ENCODE peak calls at places on chromosomes 6 and 20, in seven cellular contexts. A is heart right ventricle, W is GM06990, B is transverse colon, F is A549, G is GM12865, J is thyroid gland. V is an unnamed sample.

GRCh38 chr20:35267092-35267491 is 10.8 kb downstream of the MMP24OS start:
- DNase-seq in G (no peak), J (no peak), A (no peak), W (no peak), F (no peak), B (no peak), V (no peak)

GRCh38 chr6:52305948-52306767 is 21.6 kb upstream of the MCM3 start:
- DNase-seq in J (no peak), G (peak), B (no peak), F (no peak), W (peak), A (no peak), V (no peak)

GRCh38 chr20:63873477-63873971 is 8.5 kb downstream of the TPD52L2 start:
- DNase-seq in F (no peak), W (no peak), B (peak), A (no peak), J (peak), G (no peak), V (no peak)

GRCh38 chr20:6121504-6121903 is 1.3 kb downstream of the FERMT1 start:
- DNase-seq in J (no peak), F (no peak), B (no peak), W (no peak), G (no peak), A (no peak), V (no peak)

GRCh38 chr6:98833101-98834059 is 994 bp upstream of the POU3F2 start:
- DNase-seq in J (peak), W (peak), B (no peak), G (no peak), F (no peak), A (peak), V (no peak)

GRCh38 chr6:134564705-134565104 is 246.8 kb upstream of the SGK1 start:
- DNase-seq in G (no peak), F (no peak), W (no peak), B (no peak), J (no peak), A (no peak), V (no peak)

GRCh38 chr6:110183292-110183691 is 3.1 kb downstream of the CDC40 start:
- DNase-seq in G (no peak), F (no peak), A (no peak), B (no peak), W (no peak), J (no peak), V (no peak)

GRCh38 chr20:5153612-5154542 is 27.1 kb downstream of the CDS2 start:
- DNase-seq in F (no peak), J (no peak), B (no peak), A (no peak), G (no peak), W (no peak), V (no peak)

GRCh38 chr6:39156763-39157162 is 41.8 kb upstream of the SAYSD1 start:
- DNase-seq in G (no peak), W (no peak), J (no peak), F (no peak), B (no peak), A (no peak), V (no peak)

GRCh38 chr6:63487123-63487813 is 85.0 kb upstream of the LOC128125822 start:
- DNase-seq in A (no peak), W (no peak), F (no peak), B (peak), G (no peak), J (no peak), V (no peak)

GRCh38 chr6:129598244-129599187 is 111.5 kb downstream of the ARHGAP18 start:
- DNase-seq in J (no peak), F (peak), B (no peak), A (no peak), W (peak), G (peak), V (no peak)

GRCh38 chr6:132537145-132537544 is 932 bp upstream of the TAAR9 start:
- DNase-seq in G (no peak), B (no peak), W (no peak), F (no peak), A (no peak), J (no peak), V (no peak)

GRCh38 chr6:4349323-4349722 is 213.9 kb upstream of the ECI2 start:
- DNase-seq in G (no peak), B (no peak), F (no peak), A (no peak), W (no peak), J (no peak), V (no peak)

GRCh38 chr6:21046276-21046675 is 512.0 kb downstream of the CDKAL1 start:
- DNase-seq in A (peak), B (no peak), G (no peak), F (no peak), W (no peak), J (peak), V (peak)

GRCh38 chr6:156590482-156590881 is 186.7 kb upstream of the ARID1B start:
- DNase-seq in W (no peak), F (no peak), A (no peak), G (no peak), J (no peak), B (no peak), V (no peak)

GRCh38 chr6:90610291-90610670 is 23.4 kb upstream of the MAP3K7 start:
- DNase-seq in G (no peak), A (no peak), B (no peak), W (peak), F (no peak), J (no peak), V (no peak)

GRCh38 chr20:61926796-61927192 is 138.9 kb downstream of the TAF4 start:
- DNase-seq in G (no peak), B (no peak), W (no peak), A (no peak), J (no peak), F (no peak), V (no peak)

GRCh38 chr6:1027795-1028569 is 283.9 kb upstream of the FOXQ1 start:
- DNase-seq in W (no peak), A (no peak), G (no peak), B (no peak), F (no peak), J (no peak), V (no peak)

GRCh38 chr6:136952714-136953260 is 30.7 kb downstream of the SLC35D3 start:
- DNase-seq in J (no peak), B (no peak), G (no peak), W (no peak), A (no peak), F (no peak), V (no peak)

GRCh38 chr6:79949235-79949634 is 1.9 kb upstream of the ELOVL4 start:
- DNase-seq in A (no peak), J (peak), B (peak), W (peak), G (peak), F (peak), V (peak)

GRCh38 chr6:137903274-137903932 is 36.3 kb downstream of the TNFAIP3 start:
- DNase-seq in F (no peak), W (no peak), B (no peak), A (no peak), J (no peak), G (no peak), V (no peak)

GRCh38 chr20:17967595-17968365 is 814 bp downstream of the SNX5 start:
- DNase-seq in G (no peak), A (no peak), J (no peak), F (peak), W (no peak), B (no peak), V (no peak)

GRCh38 chr6:34658605-34659218 is 37.9 kb downstream of the ILRUN start:
- DNase-seq in B (no peak), F (no peak), W (no peak), J (no peak), G (no peak), A (no peak), V (no peak)

GRCh38 chr20:10381477-10381876 is 52.5 kb downstream of the MKKS start:
- DNase-seq in F (no peak), G (peak), J (no peak), B (no peak), W (no peak), A (no peak), V (no peak)
- TF ChIP-seq CTCF in F (peak), G (no peak), J (no peak), B (no peak), W (no peak), A (no peak), V (peak)

GRCh38 chr6:30748851-30749540 is 4.6 kb upstream of the IER3 start:
- DNase-seq in J (no peak), F (no peak), B (no peak), A (no peak), G (no peak), W (no peak), V (no peak)

GRCh38 chr6:30754631-30755030 is 10.3 kb upstream of the IER3 start:
- DNase-seq in A (no peak), W (no peak), B (no peak), F (no peak), J (no peak), G (no peak), V (no peak)

GRCh38 chr6:30749554-30750378 is 5.4 kb upstream of the IER3 start:
- DNase-seq in B (peak), F (no peak), A (no peak), G (no peak), J (peak), W (no peak), V (no peak)

GRCh38 chr6:30750379-30750668 is 6.0 kb upstream of the IER3 start:
- DNase-seq in G (no peak), B (no peak), W (no peak), A (no peak), F (no peak), J (no peak), V (no peak)

GRCh38 chr6:30752164-30752927 is 8.0 kb upstream of the IER3 start:
- DNase-seq in W (no peak), J (peak), F (peak), G (no peak), B (peak), A (peak), V (peak)
- TF ChIP-seq CTCF in W (no peak), J (no peak), F (peak), G (no peak), B (no peak), A (peak), V (peak)

GRCh38 chr6:142965164-142965563 is 20.2 kb upstream of the HIVEP2 start:
- DNase-seq in B (no peak), G (no peak), F (no peak), J (no peak), A (no peak), W (no peak), V (no peak)

GRCh38 chr6:142954844-142955243 is 9.9 kb upstream of the HIVEP2 start:
- DNase-seq in F (no peak), J (no peak), B (peak), W (no peak), A (no peak), G (peak), V (no peak)

GRCh38 chr6:142958343-142958742 is 13.4 kb upstream of the HIVEP2 start:
- DNase-seq in F (no peak), G (no peak), J (no peak), W (no peak), A (no peak), B (no peak), V (no peak)

GRCh38 chr6:142956726-142957125 is 11.8 kb upstream of the HIVEP2 start:
- DNase-seq in F (no peak), W (no peak), A (no peak), B (no peak), J (no peak), G (no peak), V (no peak)

GRCh38 chr6:142960098-142960497 is 15.1 kb upstream of the HIVEP2 start:
- DNase-seq in B (no peak), A (no peak), W (no peak), G (no peak), J (no peak), F (no peak), V (no peak)
- TF ChIP-seq CTCF in B (no peak), A (no peak), W (no peak), G (no peak), J (no peak), F (no peak), V (no peak)

DNA sequence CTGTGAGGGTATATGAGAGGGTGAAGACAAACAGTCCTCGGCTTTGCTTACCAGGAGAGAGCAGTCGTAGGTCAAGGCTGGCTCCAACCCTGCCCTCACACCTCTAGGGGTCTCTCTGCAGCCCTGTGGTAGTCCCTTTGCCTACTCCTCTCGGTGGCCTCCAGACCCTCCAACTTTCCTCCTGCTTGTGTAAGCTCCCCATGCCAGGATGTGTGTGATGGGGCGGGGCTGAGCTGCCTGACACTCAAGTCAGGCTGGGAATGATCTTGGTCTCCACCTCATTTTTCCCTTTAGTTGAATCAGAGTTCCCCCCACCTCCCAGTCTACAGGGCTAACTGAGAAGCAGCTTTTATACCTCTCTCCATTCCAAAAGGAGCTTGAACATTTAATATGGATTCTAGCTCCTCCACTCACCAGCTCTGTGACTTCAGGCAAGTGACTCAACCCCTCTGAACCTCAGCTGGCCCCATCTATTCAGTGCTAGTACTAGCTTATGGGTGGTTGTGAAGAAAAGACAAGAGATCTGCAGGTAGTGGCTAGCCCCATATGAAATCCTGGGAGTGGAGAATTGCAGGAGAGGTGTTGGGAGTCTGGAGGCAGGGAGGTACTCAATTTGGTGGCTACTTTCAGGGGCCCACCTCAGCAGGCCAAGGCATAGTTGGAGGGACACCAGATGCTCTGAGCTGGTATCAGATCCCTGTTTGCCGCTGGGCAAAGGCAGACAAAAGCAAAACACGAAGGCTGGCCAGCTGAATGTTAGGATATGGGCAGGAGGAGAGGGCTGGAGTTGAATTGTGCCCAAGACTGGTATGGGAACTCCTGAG is 971 bp downstream of the SLC29A1 start:
- DNase-seq in F (peak), B (no peak), W (no peak), J (no peak), A (no peak), G (peak), V (no peak)
- TF ChIP-seq CTCF in F (no peak), B (no peak), W (peak), J (no peak), A (no peak), G (no peak), V (no peak)

DNA sequence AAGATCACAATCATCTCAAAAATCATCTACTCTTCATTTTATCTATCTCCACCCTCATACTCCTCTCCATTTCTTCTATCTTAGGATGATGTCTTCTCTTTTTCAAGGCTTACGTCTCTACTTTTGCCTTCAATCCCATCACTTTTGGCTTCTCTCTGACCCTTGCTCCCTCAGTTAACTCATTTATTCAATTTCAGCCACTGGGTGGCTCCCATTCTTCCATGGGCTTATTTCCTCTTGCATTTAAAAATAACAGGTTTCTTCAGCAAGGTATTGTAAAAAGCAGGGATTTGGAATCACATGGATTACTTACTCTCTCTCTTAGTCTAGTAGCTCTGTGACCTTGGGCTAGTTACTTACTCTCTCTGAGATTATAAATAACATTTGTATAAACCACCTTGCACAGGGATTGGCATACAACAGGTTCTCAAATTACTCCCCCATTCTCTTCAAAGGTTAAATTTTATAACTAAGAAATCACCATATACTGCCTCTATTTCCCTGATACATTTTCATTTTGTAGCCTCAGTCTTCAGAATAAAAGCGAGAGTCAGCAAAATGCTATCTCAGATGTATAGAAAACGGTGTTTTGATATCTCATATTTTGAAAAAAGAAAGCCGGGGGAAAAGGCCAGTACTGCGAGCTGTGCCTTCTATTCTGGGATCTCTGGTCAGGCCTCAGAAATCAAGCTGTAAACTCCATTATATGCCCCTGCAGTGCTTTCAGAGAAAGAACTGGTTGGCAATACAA is 5.5 kb downstream of the ZSCAN12 start:
- DNase-seq in J (no peak), F (no peak), G (no peak), W (no peak), B (no peak), A (no peak), V (no peak)
- TF ChIP-seq CTCF in J (no peak), F (no peak), G (no peak), W (peak), B (peak), A (no peak), V (peak)

GRCh38 chr6:99868074-99868702 is 125.8 kb downstream of the MCHR2 start:
- DNase-seq in G (peak), F (peak), J (peak), A (peak), W (peak), B (peak), V (peak)
- TF ChIP-seq CTCF in G (peak), F (peak), J (peak), A (peak), W (peak), B (peak), V (peak)

DNA sequence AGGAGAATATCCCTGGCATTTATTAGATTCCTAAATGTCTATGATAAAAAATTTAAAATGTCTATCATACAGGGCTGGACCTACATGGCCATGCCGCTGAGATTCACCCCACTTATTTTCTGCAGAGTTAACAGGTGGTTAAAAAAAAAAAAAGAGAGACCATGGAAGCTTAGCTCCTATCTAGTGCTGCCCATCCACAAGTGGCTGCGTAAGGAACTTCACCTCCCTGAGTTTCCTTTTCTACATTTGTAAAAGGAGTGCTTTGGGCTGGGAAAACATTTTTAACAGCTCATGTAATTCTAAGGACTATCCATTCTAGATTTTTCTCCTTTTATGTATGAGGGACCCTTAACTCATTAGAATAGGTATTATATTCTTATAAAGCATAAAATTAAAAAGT is 534.1 kb downstream of the MMUT start:
- DNase-seq in W (no peak), F (no peak), J (no peak), B (no peak), A (no peak), G (no peak), V (no peak)
- TF ChIP-seq CTCF in W (no peak), F (no peak), J (no peak), B (no peak), A (no peak), G (no peak), V (peak)

V was measured in epithelial cell of proximal tubule.